ENCODE peak calls at places on chromosomes 11 and 22, in five cellular contexts. A is K562, S is stomach, H is prostate gland, W is GM12891. X is an unnamed sample.
A peak's percentile ranks its signal among the peaks of the same experiment; 100 is the strongest.

GRCh38 chr22:23363683-23364082 is 183.4 kb downstream of the BCR start:
- DNase-seq in A (no peak), S (no peak), H (no peak), W (no peak), X (no peak)

GRCh38 chr22:35523167-35523928 is 17.3 kb upstream of the RASD2 start:
- DNase-seq in A (no peak), S (no peak), H (peak; percentile 25), W (no peak), X (no peak)

GRCh38 chr11:120717623-120718022 is 206.1 kb downstream of the GRIK4 start:
- DNase-seq in A (no peak), S (no peak), H (no peak), W (no peak), X (no peak)

GRCh38 chr22:46099740-46100139 is 50.6 kb upstream of the PPARA start:
- DNase-seq in A (no peak), S (no peak), H (no peak), W (no peak), X (no peak)

GRCh38 chr11:68584097-68584496 is 100.2 kb upstream of the GAL start:
- DNase-seq in A (peak; percentile 76), S (peak; percentile 40), H (no peak), W (peak; percentile 37), X (no peak)

GRCh38 chr22:43996170-43996980 is 27.7 kb upstream of the PARVB start:
- DNase-seq in A (no peak), S (peak; percentile 59), H (no peak), W (peak; percentile 82), X (no peak)

GRCh38 chr11:102268985-102269470 is 48.3 kb upstream of the BIRC3 start:
- DNase-seq in A (no peak), S (no peak), H (no peak), W (no peak), X (no peak)

GRCh38 chr11:120129570-120129969 is 8.3 kb downstream of the TRIM29 start:
- DNase-seq in A (no peak), S (no peak), H (no peak), W (no peak), X (peak; percentile 50)

GRCh38 chr11:45285931-45286632 is at the start of gene SYT13:
- DNase-seq in A (no peak), S (peak; percentile 78), H (peak; percentile 60), W (no peak), X (no peak)

GRCh38 chr22:45997775-45998637 is 21.0 kb upstream of the WNT7B start:
- DNase-seq in A (no peak), S (no peak), H (no peak), W (no peak), X (no peak)

GRCh38 chr11:131430466-131431176 is 60.2 kb downstream of the NTM start:
- DNase-seq in A (no peak), S (no peak), H (no peak), W (no peak), X (no peak)

GRCh38 chr11:12389676-12390075 is 12.3 kb downstream of the PARVA start:
- DNase-seq in A (no peak), S (no peak), H (no peak), W (no peak), X (no peak)

GRCh38 chr11:2524446-2525165 is 79.8 kb downstream of the KCNQ1 start:
- DNase-seq in A (no peak), S (peak; percentile 26), H (no peak), W (peak; percentile 3), X (peak; percentile 12)

GRCh38 chr22:32535531-32536190 is 61.0 kb downstream of the FBXO7 start:
- DNase-seq in A (no peak), S (no peak), H (no peak), W (no peak), X (no peak)

GRCh38 chr22:30602049-30602448 is 4.9 kb upstream of the TCN2 start:
- DNase-seq in A (peak; percentile 45), S (no peak), H (no peak), W (no peak), X (no peak)

GRCh38 chr11:79182794-79183193 is 258.0 kb downstream of the TENM4 start:
- DNase-seq in A (no peak), S (no peak), H (no peak), W (no peak), X (no peak)

GRCh38 chr11:66070604-66071325 is 693 bp downstream of the PACS1 start:
- DNase-seq in A (peak; percentile 52), S (peak; percentile 63), H (peak; percentile 60), W (no peak), X (peak; percentile 52)

GRCh38 chr11:75722669-75723042 is 5.0 kb downstream of the MOGAT2 start:
- DNase-seq in A (no peak), S (no peak), H (no peak), W (no peak), X (no peak)

GRCh38 chr11:79052539-79052938 is 388.3 kb downstream of the TENM4 start:
- DNase-seq in A (peak; percentile 8), S (no peak), H (no peak), W (no peak), X (no peak)

GRCh38 chr11:1841511-1842148 is 2.8 kb downstream of the TNNI2 start:
- DNase-seq in A (no peak), S (no peak), H (no peak), W (no peak), X (no peak)

GRCh38 chr22:27084130-27084529 is 426.7 kb downstream of the MIAT start:
- DNase-seq in A (no peak), S (no peak), H (no peak), W (no peak), X (no peak)

GRCh38 chr22:29782061-29782845 is 15.1 kb downstream of the UQCR10 start:
- DNase-seq in A (no peak), S (peak; percentile 87), H (peak; percentile 89), W (no peak), X (peak; percentile 61)

GRCh38 chr11:11038339-11039248 is 180.7 kb upstream of the ZBED5 start:
- DNase-seq in A (no peak), S (no peak), H (peak; percentile 23), W (no peak), X (no peak)
- TF ChIP-seq POLR2AphosphoS5 in A (no peak), S (peak; percentile 20), H (peak; percentile 36), W (no peak), X (no peak)

GRCh38 chr11:118913411-118914125 is 12.2 kb downstream of the BCL9L start:
- DNase-seq in A (no peak), S (no peak), H (no peak), W (no peak), X (no peak)

GRCh38 chr11:118914178-118914918 is 11.4 kb downstream of the BCL9L start:
- DNase-seq in A (no peak), S (no peak), H (peak; percentile 75), W (no peak), X (no peak)

GRCh38 chr11:118911880-118912741 is 13.6 kb downstream of the BCL9L start:
- DNase-seq in A (peak; percentile 94), S (no peak), H (peak; percentile 86), W (no peak), X (peak; percentile 87)

GRCh38 chr11:118911113-118911879 is 14.4 kb downstream of the BCL9L start:
- DNase-seq in A (peak; percentile 56), S (no peak), H (no peak), W (no peak), X (no peak)

GRCh38 chr11:118912742-118913410 is 12.8 kb downstream of the BCL9L start:
- DNase-seq in A (peak; percentile 71), S (no peak), H (no peak), W (no peak), X (no peak)
- TF ChIP-seq POLR2AphosphoS5 in A (no peak), S (no peak), H (no peak), W (no peak), X (no peak)

GRCh38 chr11:707817-708420 is 1.9 kb downstream of the EPS8L2 start:
- DNase-seq in A (no peak), S (peak; percentile 68), H (no peak), W (no peak), X (no peak)

GRCh38 chr11:705646-706438 is at the start of gene EPS8L2:
- DNase-seq in A (peak; percentile 79), S (peak; percentile 80), H (peak; percentile 76), W (no peak), X (peak; percentile 76)

GRCh38 chr11:706439-706956 is 467 bp downstream of the EPS8L2 start:
- DNase-seq in A (no peak), S (peak; percentile 52), H (peak; percentile 30), W (no peak), X (no peak)

GRCh38 chr11:708511-708910 is 2.5 kb downstream of the EPS8L2 start:
- DNase-seq in A (no peak), S (no peak), H (no peak), W (no peak), X (no peak)

DNA sequence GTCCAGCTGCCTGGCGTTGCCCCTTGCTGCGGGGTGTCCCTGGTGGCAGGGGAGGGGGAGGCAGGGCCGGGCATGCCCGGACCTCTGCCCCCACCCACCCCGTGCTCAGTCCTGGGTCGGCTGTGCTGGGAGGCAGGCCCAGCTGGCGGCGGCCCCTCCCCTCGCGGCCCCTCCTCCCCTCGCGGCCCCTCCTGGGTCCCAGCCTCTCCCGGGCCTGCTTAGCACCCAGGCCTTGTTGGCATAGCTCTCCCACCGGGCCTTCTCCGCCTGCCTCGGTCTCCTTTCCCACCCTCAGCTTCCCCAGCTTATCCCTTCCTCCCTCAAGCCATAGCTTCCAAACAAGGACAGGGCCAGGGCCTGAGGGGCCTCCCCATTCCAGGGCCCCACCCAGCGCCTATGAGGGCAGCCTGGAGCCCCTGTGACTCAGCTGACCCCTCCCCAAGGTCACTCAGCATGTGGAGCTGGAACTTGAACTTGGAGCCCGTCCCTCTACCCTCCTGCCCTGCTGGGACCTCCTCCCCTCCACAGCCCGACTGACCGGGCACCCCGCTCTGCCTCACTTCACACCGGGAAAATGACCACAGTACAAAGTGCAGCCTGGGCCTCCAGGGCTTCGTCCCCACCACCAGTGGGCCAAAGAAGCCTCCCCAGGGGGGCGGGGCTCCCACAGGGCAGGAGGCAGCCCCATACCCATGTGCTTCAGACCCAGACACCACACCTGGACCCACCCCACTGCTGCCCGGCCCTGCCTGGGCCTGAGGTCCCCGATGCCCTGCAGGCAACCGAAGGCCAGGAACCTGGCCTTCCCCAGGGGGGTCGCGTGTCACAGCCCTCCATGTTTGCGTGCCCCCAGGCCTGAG is 1.2 kb downstream of the EPS8L2 start:
- DNase-seq in A (no peak), S (peak; percentile 56), H (peak; percentile 33), W (no peak), X (no peak)
- TF ChIP-seq POLR2AphosphoS5 in A (no peak), S (no peak), H (no peak), W (no peak), X (no peak)

GRCh38 chr11:9613118-9613829 is 39.8 kb downstream of the WEE1 start:
- DNase-seq in A (peak; percentile 97), S (peak; percentile 93), H (peak; percentile 93), W (peak; percentile 71), X (peak; percentile 94)
- TF ChIP-seq POLR2AphosphoS5 in A (peak; percentile 68), S (peak; percentile 88), H (peak; percentile 95), W (no peak), X (peak; percentile 95)

DNA sequence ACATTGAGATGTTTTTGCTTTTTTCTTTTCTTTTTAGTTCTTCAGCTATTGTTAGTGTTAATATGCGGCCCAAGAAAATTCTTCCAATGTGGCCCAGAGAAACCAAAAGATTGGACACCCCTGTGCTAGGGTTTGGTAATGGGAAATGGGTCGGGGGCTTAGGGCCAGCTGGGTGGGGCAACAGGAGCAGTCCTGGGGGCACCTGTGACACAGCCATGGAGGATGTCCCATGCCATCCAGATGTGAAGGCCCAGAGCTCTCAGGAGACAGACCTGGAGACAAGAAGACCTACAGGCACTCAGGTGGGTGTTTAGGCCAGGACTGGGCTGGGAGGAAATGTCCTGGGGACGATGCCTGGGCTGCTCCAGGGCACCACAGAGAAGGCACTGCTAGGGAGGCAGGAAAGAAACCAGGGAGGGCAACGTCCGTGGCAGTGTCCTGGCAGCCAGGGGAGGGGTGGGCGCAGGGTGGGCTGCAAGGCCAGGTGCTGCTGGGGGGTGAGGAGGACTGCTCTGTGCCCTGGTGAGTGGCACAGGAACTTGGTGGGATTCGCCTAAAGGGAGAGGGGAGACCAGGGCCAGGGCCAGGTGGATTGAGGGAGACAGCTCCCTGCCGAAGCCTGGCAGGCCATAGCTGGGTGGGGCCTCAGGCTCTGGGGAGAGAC is 21.4 kb downstream of the RELT start:
- DNase-seq in A (no peak), S (no peak), H (no peak), W (no peak), X (no peak)
- TF ChIP-seq POLR2AphosphoS5 in A (no peak), S (no peak), H (no peak), W (no peak), X (no peak)